ENCODE peak calls at places on chromosome 5, in seven cellular contexts. H, Y, D, L, I, X and O are unnamed samples.
A peak's percentile ranks its signal among the peaks of the same experiment; 100 is the strongest.

GRCh38 chr5:167489202-167489601 is 802.2 kb upstream of the WWC1 start:
- DNase-seq in H (no peak), Y (no peak), D (no peak), L (no peak), I (no peak), X (no peak), O (no peak)

GRCh38 chr5:78979899-78980298 is 5.2 kb downstream of the ARSB start:
- DNase-seq in H (no peak), Y (no peak), D (no peak), L (no peak), I (no peak), X (no peak), O (no peak)

GRCh38 chr5:52838306-52839015 is 50.7 kb downstream of the ITGA1 start:
- DNase-seq in H (no peak), Y (no peak), D (no peak), L (no peak), I (no peak), X (no peak), O (no peak)

GRCh38 chr5:118891252-118891651 is 97.1 kb downstream of the DTWD2 start:
- DNase-seq in H (no peak), Y (peak; percentile 25), D (no peak), L (no peak), I (no peak), X (no peak), O (no peak)

GRCh38 chr5:81021486-81021885 is 61.3 kb downstream of the RASGRF2 start:
- DNase-seq in H (no peak), Y (no peak), D (no peak), L (no peak), I (no peak), X (no peak), O (no peak)

GRCh38 chr5:42944989-42945388 is 95.1 kb downstream of the ANXA2R start:
- DNase-seq in H (no peak), Y (no peak), D (no peak), L (peak; percentile 76), I (no peak), X (no peak), O (no peak)

GRCh38 chr5:95686661-95687060 is 3.9 kb upstream of the SPATA9 start:
- DNase-seq in H (no peak), Y (no peak), D (no peak), L (no peak), I (no peak), X (no peak), O (no peak)

GRCh38 chr5:149732500-149733128 is 2.5 kb downstream of the PPARGC1B start:
- DNase-seq in H (no peak), Y (no peak), D (no peak), L (no peak), I (no peak), X (peak; percentile 58), O (no peak)

GRCh38 chr5:95761771-95762680 is 30.9 kb downstream of the RHOBTB3 start:
- DNase-seq in H (no peak), Y (no peak), D (no peak), L (no peak), I (no peak), X (no peak), O (no peak)

GRCh38 chr5:11992518-11992917 is 88.3 kb upstream of the CTNND2 start:
- DNase-seq in H (no peak), Y (no peak), D (no peak), L (no peak), I (no peak), X (no peak), O (no peak)

GRCh38 chr5:61916621-61917620 is 389.1 kb upstream of the KIF2A start:
- DNase-seq in H (no peak), Y (no peak), D (no peak), L (no peak), I (no peak), X (no peak), O (no peak)

GRCh38 chr5:14086261-14086660 is 56.9 kb upstream of the TRIO start:
- DNase-seq in H (no peak), Y (no peak), D (no peak), L (no peak), I (no peak), X (no peak), O (no peak)

GRCh38 chr5:163649522-163649921 is 144.1 kb downstream of the MAT2B start:
- DNase-seq in H (no peak), Y (no peak), D (no peak), L (no peak), I (no peak), X (no peak), O (no peak)

GRCh38 chr5:119742311-119742710 is 113.0 kb downstream of the FAM170A start:
- DNase-seq in H (no peak), Y (no peak), D (no peak), L (no peak), I (no peak), X (no peak), O (no peak)

GRCh38 chr5:54344653-54345052 is 34.3 kb upstream of the ARL15 start:
- DNase-seq in H (no peak), Y (no peak), D (no peak), L (no peak), I (no peak), X (no peak), O (no peak)

GRCh38 chr5:171342362-171343111 is 33.5 kb downstream of the TLX3 start:
- DNase-seq in H (no peak), Y (peak; percentile 76), D (no peak), L (peak; percentile 47), I (no peak), X (no peak), O (no peak)

GRCh38 chr5:172303090-172303995 is 19.8 kb upstream of the UBTD2 start:
- DNase-seq in H (peak; percentile 13), Y (no peak), D (no peak), L (peak; percentile 44), I (no peak), X (no peak), O (no peak)

GRCh38 chr5:23419115-23419514 is 88.3 kb upstream of the PRDM9 start:
- DNase-seq in H (no peak), Y (no peak), D (no peak), L (peak; percentile 19), I (no peak), X (no peak), O (no peak)

GRCh38 chr5:80067531-80067930 is 32.4 kb downstream of the THBS4 start:
- DNase-seq in H (no peak), Y (no peak), D (no peak), L (no peak), I (no peak), X (no peak), O (no peak)

GRCh38 chr5:132322266-132322665 is 28.1 kb downstream of the SLC22A4 start:
- DNase-seq in H (no peak), Y (no peak), D (no peak), L (no peak), I (no peak), X (no peak), O (no peak)

GRCh38 chr5:154756871-154757646 is 1.9 kb downstream of the LARP1 start:
- DNase-seq in H (peak; percentile 47), Y (peak; percentile 85), D (peak; percentile 39), L (peak; percentile 34), I (peak; percentile 82), X (peak; percentile 65), O (peak; percentile 9)

GRCh38 chr5:68333649-68334549 is 118.3 kb downstream of the PIK3R1 start:
- DNase-seq in H (no peak), Y (no peak), D (no peak), L (peak; percentile 41), I (no peak), X (no peak), O (no peak)

GRCh38 chr5:59206132-59206581 is 623.3 kb downstream of the RAB3C start:
- DNase-seq in H (no peak), Y (no peak), D (no peak), L (no peak), I (no peak), X (no peak), O (no peak)

GRCh38 chr5:37665889-37666288 is 174.0 kb downstream of the GDNF start:
- DNase-seq in H (no peak), Y (peak; percentile 61), D (no peak), L (no peak), I (no peak), X (peak; percentile 67), O (no peak)

GRCh38 chr5:138438724-138439536 is at the start of gene REEP2:
- DNase-seq in H (peak; percentile 68), Y (no peak), D (peak; percentile 55), L (peak; percentile 36), I (no peak), X (peak; percentile 37), O (peak; percentile 29)

GRCh38 chr5:159906957-159907356 is 9.3 kb upstream of the ADRA1B start:
- DNase-seq in H (no peak), Y (no peak), D (no peak), L (peak; percentile 74), I (no peak), X (no peak), O (no peak)

GRCh38 chr5:100846722-100847121 is 56.4 kb downstream of the ST8SIA4 start:
- DNase-seq in H (no peak), Y (no peak), D (no peak), L (no peak), I (no peak), X (no peak), O (no peak)

GRCh38 chr5:133438487-133438886 is 173.9 kb downstream of the FSTL4 start:
- DNase-seq in H (no peak), Y (no peak), D (no peak), L (no peak), I (no peak), X (no peak), O (no peak)

GRCh38 chr5:75048457-75048953 is 3.9 kb downstream of the GCNT4 start:
- DNase-seq in H (no peak), Y (no peak), D (no peak), L (no peak), I (no peak), X (no peak), O (no peak)

GRCh38 chr5:120388016-120388781 is 75.9 kb upstream of the PRR16 start:
- DNase-seq in H (no peak), Y (no peak), D (no peak), L (no peak), I (no peak), X (no peak), O (no peak)

GRCh38 chr5:75654693-75655315 is 43.6 kb downstream of the ANKDD1B start:
- DNase-seq in H (no peak), Y (no peak), D (no peak), L (no peak), I (no peak), X (peak; percentile 51), O (no peak)

GRCh38 chr5:7391215-7391614 is 4.7 kb upstream of the ADCY2 start:
- DNase-seq in H (no peak), Y (no peak), D (no peak), L (no peak), I (no peak), X (no peak), O (no peak)

GRCh38 chr5:172858511-172858989 is 24.5 kb downstream of the ERGIC1 start:
- DNase-seq in H (no peak), Y (no peak), D (no peak), L (no peak), I (no peak), X (no peak), O (no peak)

GRCh38 chr5:55926476-55926875 is 68.3 kb downstream of the IL6ST start:
- DNase-seq in H (no peak), Y (no peak), D (no peak), L (no peak), I (no peak), X (no peak), O (no peak)

GRCh38 chr5:160649304-160649703 is 202.7 kb downstream of the ATP10B start:
- DNase-seq in H (no peak), Y (no peak), D (no peak), L (no peak), I (no peak), X (no peak), O (no peak)

GRCh38 chr5:55303238-55303690 is 4.2 kb downstream of the DHX29 start:
- DNase-seq in H (no peak), Y (no peak), D (no peak), L (peak; percentile 5), I (no peak), X (no peak), O (no peak)

GRCh38 chr5:174793684-174794328 is 69.4 kb downstream of the MSX2 start:
- DNase-seq in H (peak; percentile 90), Y (peak; percentile 66), D (no peak), L (peak; percentile 53), I (peak; percentile 67), X (peak; percentile 47), O (peak; percentile 5)

GRCh38 chr5:142253938-142254895 is 70.6 kb downstream of the SPRY4 start:
- DNase-seq in H (no peak), Y (no peak), D (no peak), L (no peak), I (no peak), X (no peak), O (no peak)